ENCODE peak calls at places on chromosomes 11 and 22, in six cellular contexts. Q is OCI-LY7, P is GM23338, L is Karpas-422, Z is PC-3, T is GM23248. V is an unnamed sample. For H3K9me2, the result is how much of the 10 kb centered on the place peaks cover.

GRCh38 chr11:69654001-69654659 is 13.2 kb downstream of the CCND1 start:
- DNase-seq in Q (no peak), P (no peak), L (no peak), Z (peak), T (peak), V (no peak)

GRCh38 chr11:132772712-132773545 is 759.4 kb downstream of the OPCML start:
- DNase-seq in Q (no peak), P (no peak), L (no peak), Z (no peak), T (peak), V (no peak)

GRCh38 chr22:30298005-30298701 is 8.8 kb upstream of the CASTOR1 start:
- DNase-seq in Q (no peak), P (no peak), L (no peak), Z (peak), T (no peak), V (no peak)

GRCh38 chr22:40635940-40636379 is 559 bp downstream of the MRTFA start:
- DNase-seq in Q (peak), P (peak), L (peak), Z (no peak), T (peak), V (no peak)

GRCh38 chr11:133041928-133042890 is 490.1 kb downstream of the OPCML start:
- DNase-seq in Q (no peak), P (no peak), L (no peak), Z (no peak), T (no peak), V (no peak)

GRCh38 chr11:37574361-37574760 is 976.3 kb upstream of the RAG2 start:
- DNase-seq in Q (no peak), P (no peak), L (no peak), Z (no peak), T (no peak), V (no peak)

GRCh38 chr11:33912405-33913361 is 20.8 kb upstream of the LMO2 start:
- DNase-seq in Q (no peak), P (no peak), L (peak), Z (peak), T (peak), V (peak)

GRCh38 chr11:62013266-62014157 is 46.1 kb upstream of the FTH1 start:
- DNase-seq in Q (no peak), P (no peak), L (no peak), Z (peak), T (peak), V (no peak)

GRCh38 chr11:119493712-119494111 is 70.7 kb upstream of the THY1 start:
- DNase-seq in Q (peak), P (peak), L (peak), Z (peak), T (peak), V (no peak)

GRCh38 chr11:16804104-16804947 is 65.9 kb downstream of the C11orf58 start:
- DNase-seq in Q (no peak), P (no peak), L (no peak), Z (peak), T (no peak), V (no peak)

GRCh38 chr11:7604331-7604973 is 68.8 kb downstream of the CYB5R2 start:
- DNase-seq in Q (no peak), P (no peak), L (no peak), Z (no peak), T (no peak), V (no peak)

GRCh38 chr11:3782963-3783362 is 14.4 kb downstream of the NUP98 start:
- DNase-seq in Q (no peak), P (no peak), L (no peak), Z (no peak), T (no peak), V (no peak)

GRCh38 chr11:104830508-104830907 is 67.8 kb downstream of the CASP12 start:
- DNase-seq in Q (no peak), P (no peak), L (no peak), Z (no peak), T (no peak), V (no peak)
- H3K9me2 ChIP-seq in Q (under half), P (under half), L (under half), Z (under half), T (under half), V (under half)

GRCh38 chr22:44166877-44167276 is 13.8 kb upstream of the PARVG start:
- DNase-seq in Q (no peak), P (no peak), L (no peak), Z (no peak), T (no peak), V (no peak)

GRCh38 chr22:44163536-44163935 is 17.2 kb upstream of the PARVG start:
- DNase-seq in Q (no peak), P (no peak), L (no peak), Z (no peak), T (no peak), V (no peak)

GRCh38 chr22:44164031-44164430 is 16.7 kb upstream of the PARVG start:
- DNase-seq in Q (no peak), P (no peak), L (no peak), Z (no peak), T (no peak), V (no peak)

GRCh38 chr22:44166448-44166847 is 14.3 kb upstream of the PARVG start:
- DNase-seq in Q (no peak), P (no peak), L (no peak), Z (no peak), T (no peak), V (no peak)

DNA sequence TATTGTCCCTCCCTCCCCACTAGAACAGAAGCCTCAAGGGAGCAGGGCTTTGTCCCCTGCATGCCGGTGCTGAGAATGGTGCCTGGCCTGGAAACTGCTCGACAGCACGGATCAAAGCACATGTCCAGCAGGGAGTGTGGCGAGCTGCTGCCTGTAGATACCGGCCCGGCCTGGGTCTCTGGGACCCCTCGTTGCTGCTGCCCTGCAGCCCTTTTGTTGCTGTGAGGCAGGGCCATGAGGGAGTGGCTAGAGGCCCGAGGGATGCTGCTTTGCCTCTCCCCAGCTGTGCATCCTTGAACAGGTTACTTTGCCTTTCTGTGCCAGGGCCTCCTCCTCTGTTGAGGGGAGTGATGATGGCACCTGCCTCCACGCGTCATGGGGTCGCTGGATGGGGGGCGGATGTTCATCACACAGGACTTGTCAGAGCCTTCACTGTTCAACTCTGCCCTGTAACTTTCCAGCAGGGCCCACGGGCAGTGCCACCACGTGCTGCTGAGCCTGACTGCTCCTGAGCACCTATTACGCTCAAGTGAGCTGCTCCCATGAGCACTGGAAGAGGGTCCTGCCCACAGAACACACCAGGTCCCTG is 15.3 kb upstream of the PARVG start:
- DNase-seq in Q (no peak), P (no peak), L (no peak), Z (no peak), T (no peak), V (no peak)
- H3K9me2 ChIP-seq in Q (under half), P (under half), L (under half), Z (under half), T (under half), V (under half)

GRCh38 chr11:1255151-1255550 is 32.3 kb downstream of the MUC5B start:
- DNase-seq in Q (no peak), P (no peak), L (no peak), Z (no peak), T (no peak), V (no peak)

GRCh38 chr11:1254733-1255132 is 31.9 kb downstream of the MUC5B start:
- DNase-seq in Q (no peak), P (no peak), L (no peak), Z (no peak), T (no peak), V (no peak)

GRCh38 chr11:1257916-1258315 is 35.0 kb downstream of the MUC5B start:
- DNase-seq in Q (no peak), P (no peak), L (no peak), Z (no peak), T (no peak), V (no peak)

GRCh38 chr11:1257366-1257765 is 34.5 kb downstream of the MUC5B start:
- DNase-seq in Q (no peak), P (no peak), L (no peak), Z (no peak), T (no peak), V (no peak)

GRCh38 chr11:1256257-1257045 is 33.6 kb downstream of the MUC5B start:
- DNase-seq in Q (no peak), P (peak), L (no peak), Z (no peak), T (no peak), V (no peak)
- H3K9me2 ChIP-seq in Q (under half), P (under half), L (under half), Z (under half), T (under half), V (under half)

GRCh38 chr11:46827995-46828394 is 18.1 kb downstream of the CKAP5 start:
- DNase-seq in Q (no peak), P (no peak), L (no peak), Z (no peak), T (peak), V (no peak)
- H3K9me2 ChIP-seq in Q (under half), P (under half), L (under half), Z (under half), T (under half), V (under half)

DNA sequence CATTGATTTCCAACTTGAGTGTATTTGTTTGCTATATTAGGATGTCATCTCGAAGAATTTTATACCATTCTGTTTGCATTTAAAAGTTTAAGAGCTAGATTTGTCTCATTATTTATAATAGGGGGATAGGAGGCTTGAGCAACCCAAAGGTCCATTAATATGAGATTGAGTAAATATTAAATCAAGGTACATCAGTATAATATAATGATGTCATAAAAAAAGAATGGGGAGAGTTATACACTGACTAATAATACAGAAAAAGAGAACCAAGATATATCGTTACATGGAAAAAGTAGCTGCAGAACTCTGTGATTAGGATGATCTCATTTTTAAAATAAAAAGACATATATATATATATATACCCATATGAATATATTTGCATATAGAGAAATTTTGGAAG is 19.4 kb downstream of the SPA17 start:
- DNase-seq in Q (no peak), P (no peak), L (no peak), Z (no peak), T (no peak), V (no peak)
- H3K9me2 ChIP-seq in Q (under half), P (under half), L (under half), Z (under half), T (under half), V (under half)

GRCh38 chr11:75733346-75734107 is 15.9 kb downstream of the MOGAT2 start:
- DNase-seq in Q (no peak), P (no peak), L (no peak), Z (peak), T (peak), V (no peak)
- H3K9me2 ChIP-seq in Q (under half), P (under half), L (under half), Z (under half), T (under half), V (under half)

GRCh38 chr11:70775386-70775785 is 377.1 kb downstream of the CTTN start:
- DNase-seq in Q (no peak), P (no peak), L (no peak), Z (no peak), T (no peak), V (no peak)
- H3K9me2 ChIP-seq in Q (under half), P (under half), L (under half), Z (under half), T (under half), V (under half)

DNA sequence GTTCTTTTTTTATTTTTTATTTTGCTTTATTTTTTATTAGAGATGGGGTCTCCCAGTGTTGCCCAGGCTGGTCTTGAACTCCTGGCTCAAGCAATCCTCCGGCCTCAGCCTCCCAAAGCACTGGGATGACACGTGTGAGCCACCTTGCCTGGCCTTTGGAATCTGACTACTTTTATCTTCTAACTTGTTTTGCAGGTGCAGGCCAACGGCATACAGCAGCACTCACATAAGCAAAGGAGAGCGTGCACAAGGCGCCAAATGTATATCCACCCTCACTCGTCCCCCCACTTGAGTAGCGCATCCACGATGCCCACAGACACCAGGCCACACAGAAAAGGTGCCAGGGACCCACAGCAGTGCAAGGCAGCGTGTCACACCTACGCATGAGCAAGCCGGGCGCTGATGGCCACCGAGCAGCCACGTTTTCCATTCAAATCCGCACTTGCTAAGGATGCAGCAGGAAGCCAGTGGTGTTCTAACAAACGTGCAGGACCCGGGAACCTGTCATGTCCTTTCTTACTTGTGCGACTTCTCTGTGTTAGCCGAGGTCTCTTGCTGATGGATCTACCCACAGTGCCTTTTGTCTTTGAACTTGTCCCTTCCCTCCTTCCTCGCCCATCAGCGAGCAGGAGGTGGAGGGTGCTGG is 5.9 kb downstream of the ASCL2 start:
- DNase-seq in Q (no peak), P (no peak), L (no peak), Z (no peak), T (no peak), V (no peak)
- H3K9me2 ChIP-seq in Q (under half), P (under half), L (under half), Z (under half), T (under half), V (under half)

GRCh38 chr11:109424893-109425292 is 2.9 kb downstream of the C11orf87 start:
- DNase-seq in Q (peak), P (peak), L (peak), Z (peak), T (no peak), V (no peak)

GRCh38 chr11:109423114-109423859 is 1.3 kb downstream of the C11orf87 start:
- DNase-seq in Q (no peak), P (peak), L (no peak), Z (no peak), T (peak), V (no peak)

GRCh38 chr11:109423860-109424190 is 1.8 kb downstream of the C11orf87 start:
- DNase-seq in Q (no peak), P (peak), L (no peak), Z (no peak), T (no peak), V (no peak)

GRCh38 chr11:109422755-109423113 is 744 bp downstream of the C11orf87 start:
- DNase-seq in Q (no peak), P (peak), L (no peak), Z (no peak), T (peak), V (no peak)

DNA sequence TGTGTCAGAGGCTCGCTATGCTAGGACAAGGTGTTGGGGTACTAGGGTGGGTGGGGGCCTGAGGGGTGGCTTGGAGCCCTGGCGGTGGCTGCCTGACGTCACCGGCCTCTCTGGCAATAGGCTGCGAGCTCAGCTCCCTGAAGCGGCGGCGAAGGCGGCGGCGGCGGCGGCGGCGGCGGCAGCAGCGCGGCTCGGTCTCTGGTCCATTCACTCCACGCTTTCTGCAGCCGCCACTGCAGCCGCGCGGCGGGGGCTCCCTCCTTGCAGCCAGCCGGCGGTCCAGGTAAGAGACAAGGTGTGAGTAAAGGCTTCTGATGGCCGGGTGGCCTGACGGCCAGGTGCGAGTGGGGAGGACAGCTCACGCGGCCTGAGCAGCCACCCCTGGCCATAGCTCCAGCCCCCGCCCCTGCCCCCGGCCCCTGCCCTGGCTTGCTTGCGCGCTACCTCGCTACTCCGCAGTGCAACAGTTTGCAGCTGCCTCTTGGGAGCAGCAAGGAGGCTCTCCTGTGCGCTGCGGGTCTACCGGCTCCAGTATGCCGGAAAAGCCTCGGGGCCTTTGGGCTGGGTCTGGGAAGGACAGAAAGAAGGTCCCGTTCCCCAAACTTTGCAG is at the start of gene C11orf87:
- DNase-seq in Q (no peak), P (peak), L (no peak), Z (no peak), T (peak), V (no peak)
- H3K9me2 ChIP-seq in Q (under half), P (under half), L (under half), Z (under half), T (under half), V (under half)